ENCODE peak calls at places on chromosomes 11 and 22, in five cellular contexts. J, X, R, C and I are unnamed samples.

GRCh38 chr11:59802639-59803176 is 7.9 kb downstream of the MRPL16 start:
- DNase-seq in R (no peak), J (no peak), C (no peak), X (peak; percentile 73), I (no peak)

GRCh38 chr11:3905080-3905953 is 49.9 kb downstream of the STIM1 start:
- DNase-seq in J (peak; percentile 45), X (no peak), R (no peak), C (no peak), I (no peak)

GRCh38 chr22:17972385-17973181 is 51.8 kb downstream of the MICAL3 start:
- DNase-seq in R (peak; percentile 74), X (no peak), C (no peak), J (no peak), I (no peak)

GRCh38 chr22:20652582-20652981 is 121.3 kb upstream of the SERPIND1 start:
- DNase-seq in J (no peak), C (no peak), R (no peak), X (no peak), I (no peak)

GRCh38 chr11:16804104-16804947 is 65.9 kb downstream of the C11orf58 start:
- DNase-seq in C (no peak), X (no peak), R (no peak), J (peak; percentile 64), I (no peak)

GRCh38 chr11:30579348-30579747 is 6.8 kb downstream of the MPPED2 start:
- DNase-seq in X (no peak), R (no peak), C (no peak), J (no peak), I (no peak)

GRCh38 chr11:1277936-1278512 is 31.4 kb downstream of the TOLLIP start:
- DNase-seq in C (peak; percentile 55), X (no peak), R (peak; percentile 37), J (no peak), I (no peak)

GRCh38 chr11:119692547-119692834 is 36.5 kb downstream of the NECTIN1 start:
- DNase-seq in X (no peak), R (no peak), J (no peak), C (no peak), I (no peak)

GRCh38 chr22:21641417-21641794 is 696 bp upstream of the SDF2L1 start:
- DNase-seq in R (peak; percentile 63), C (peak; percentile 61), J (peak; percentile 54), X (no peak), I (no peak)

GRCh38 chr11:10730151-10730550 is 20.9 kb upstream of the CTR9 start:
- DNase-seq in R (no peak), C (no peak), X (no peak), J (no peak), I (no peak)

GRCh38 chr11:114308689-114309089 is 12.5 kb downstream of the NNMT start:
- DNase-seq in R (no peak), X (no peak), J (no peak), C (no peak), I (no peak)

GRCh38 chr22:37079668-37080171 is 28.2 kb downstream of the KCTD17 start:
- DNase-seq in J (peak; percentile 48), X (no peak), R (no peak), C (no peak), I (no peak)

GRCh38 chr11:4480577-4481539 is 1.6 kb upstream of the OR52K1 start:
- DNase-seq in J (no peak), C (no peak), X (no peak), R (no peak), I (no peak)

GRCh38 chr22:25382762-25383161 is 163.3 kb downstream of the CRYBB2 start:
- DNase-seq in R (no peak), C (no peak), J (no peak), X (no peak), I (no peak)

GRCh38 chr11:34205326-34206035 is 100.1 kb downstream of the NAT10 start:
- DNase-seq in C (no peak), R (no peak), J (no peak), X (no peak), I (no peak)

GRCh38 chr22:39242809-39243442 is 1.9 kb downstream of the PDGFB start:
- DNase-seq in X (no peak), R (no peak), C (no peak), J (no peak), I (no peak)

GRCh38 chr11:66800720-66801428 is 42.4 kb upstream of the RCE1 start:
- DNase-seq in R (no peak), X (peak; percentile 94), J (no peak), C (no peak), I (no peak)

GRCh38 chr11:86148339-86148738 is 79.5 kb upstream of the PICALM start:
- DNase-seq in J (no peak), C (no peak), R (no peak), X (no peak), I (no peak)

GRCh38 chr11:61406991-61407728 is 14.8 kb downstream of the TMEM216 start:
- DNase-seq in R (no peak), J (no peak), X (no peak), C (no peak), I (no peak)

GRCh38 chr11:34565417-34566208 is 52.0 kb upstream of the ELF5 start:
- DNase-seq in J (no peak), R (no peak), C (no peak), X (peak; percentile 5), I (no peak)

GRCh38 chr22:40637181-40638150 is 947 bp upstream of the MRTFA start:
- DNase-seq in J (peak; percentile 70), C (no peak), R (peak; percentile 60), X (peak; percentile 43), I (peak; percentile 56)

GRCh38 chr22:36197601-36198146 is 3.9 kb downstream of the APOL4 start:
- DNase-seq in R (no peak), C (no peak), X (peak; percentile 22), J (no peak), I (no peak)

GRCh38 chr11:67482275-67482735 is 521 bp upstream of the AIP start:
- DNase-seq in R (no peak), X (no peak), J (no peak), C (peak; percentile 71), I (no peak)

GRCh38 chr11:84552791-84553190 is 1074.4 kb downstream of the DLG2 start:
- DNase-seq in R (no peak), X (no peak), J (no peak), C (no peak), I (no peak)

GRCh38 chr11:2258501-2259465 is 11.6 kb downstream of the ASCL2 start:
- DNase-seq in C (no peak), R (peak; percentile 37), X (no peak), J (no peak), I (no peak)

GRCh38 chr11:121194731-121195596 is 93.9 kb downstream of the TECTA start:
- DNase-seq in X (peak; percentile 74), C (no peak), R (no peak), J (peak; percentile 34), I (no peak)

GRCh38 chr22:38841211-38841610 is 2.6 kb downstream of the NPTXR start:
- DNase-seq in C (no peak), X (no peak), J (no peak), R (no peak), I (no peak)

GRCh38 chr11:124763156-124763947 is 1.3 kb upstream of the ESAM start:
- DNase-seq in J (peak; percentile 91), C (peak; percentile 93), R (peak; percentile 92), X (peak; percentile 86), I (no peak)
- TF ChIP-seq CTCF in J (peak; percentile 75), C (peak; percentile 89), R (peak; percentile 74), X (peak; percentile 79), I (peak; percentile 90)

GRCh38 chr11:62645934-62646824 is at the start of gene GANAB:
- DNase-seq in J (peak; percentile 100), X (peak; percentile 99), C (peak; percentile 100), R (peak; percentile 100), I (peak; percentile 100)
- TF ChIP-seq CTCF in J (no peak), X (no peak), C (peak; percentile 1), R (no peak), I (peak; percentile 29)

DNA sequence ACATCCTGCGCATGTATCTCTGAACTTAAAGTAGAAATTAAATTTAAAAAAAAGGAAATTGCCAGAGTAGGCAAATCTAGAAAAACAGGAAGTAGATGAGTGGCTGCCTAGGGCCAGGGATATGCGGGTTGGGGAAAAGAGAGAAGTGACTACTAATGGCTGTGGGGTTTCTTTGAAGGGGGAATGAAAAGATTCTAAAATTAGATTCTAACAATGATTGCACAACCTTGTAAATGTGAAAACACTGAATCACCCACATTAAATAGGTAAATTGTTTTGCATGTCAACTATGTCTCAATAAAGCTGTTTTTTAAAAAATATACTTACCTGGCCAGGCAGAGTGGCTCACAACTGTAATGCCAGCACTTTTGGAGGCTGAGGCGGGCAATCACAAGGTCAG is 14.2 kb downstream of the C22orf42 start:
- DNase-seq in J (no peak), C (no peak), X (peak; percentile 60), R (no peak), I (no peak)
- TF ChIP-seq CTCF in J (no peak), C (no peak), X (no peak), R (no peak), I (no peak)

GRCh38 chr11:117479372-117479771 is 151.7 kb downstream of the CEP164 start:
- DNase-seq in C (no peak), J (no peak), X (peak; percentile 47), R (no peak), I (no peak)
- TF ChIP-seq CTCF in C (no peak), J (no peak), X (peak; percentile 73), R (no peak), I (peak; percentile 13)

GRCh38 chr11:116376547-116376946 is 396.2 kb downstream of the BUD13 start:
- DNase-seq in X (no peak), J (no peak), R (no peak), C (no peak), I (no peak)
- TF ChIP-seq CTCF in X (no peak), J (no peak), R (no peak), C (no peak), I (no peak)

GRCh38 chr11:77815459-77815858 is 5.1 kb downstream of the RSF1 start:
- DNase-seq in X (no peak), J (no peak), C (no peak), R (no peak), I (no peak)

GRCh38 chr11:77819921-77820564 is 479 bp downstream of the RSF1 start:
- DNase-seq in X (peak; percentile 41), R (peak; percentile 67), J (peak; percentile 53), C (peak; percentile 89), I (no peak)

GRCh38 chr11:77820565-77821348 is at the start of the genes AAMDC and RSF1:
- DNase-seq in X (peak; percentile 96), C (peak; percentile 99), R (peak; percentile 99), J (peak; percentile 99), I (peak; percentile 99)

GRCh38 chr11:77821349-77821851 is 456 bp downstream of the AAMDC start:
- DNase-seq in R (peak; percentile 49), X (peak; percentile 16), J (peak; percentile 27), C (peak; percentile 72), I (no peak)

DNA sequence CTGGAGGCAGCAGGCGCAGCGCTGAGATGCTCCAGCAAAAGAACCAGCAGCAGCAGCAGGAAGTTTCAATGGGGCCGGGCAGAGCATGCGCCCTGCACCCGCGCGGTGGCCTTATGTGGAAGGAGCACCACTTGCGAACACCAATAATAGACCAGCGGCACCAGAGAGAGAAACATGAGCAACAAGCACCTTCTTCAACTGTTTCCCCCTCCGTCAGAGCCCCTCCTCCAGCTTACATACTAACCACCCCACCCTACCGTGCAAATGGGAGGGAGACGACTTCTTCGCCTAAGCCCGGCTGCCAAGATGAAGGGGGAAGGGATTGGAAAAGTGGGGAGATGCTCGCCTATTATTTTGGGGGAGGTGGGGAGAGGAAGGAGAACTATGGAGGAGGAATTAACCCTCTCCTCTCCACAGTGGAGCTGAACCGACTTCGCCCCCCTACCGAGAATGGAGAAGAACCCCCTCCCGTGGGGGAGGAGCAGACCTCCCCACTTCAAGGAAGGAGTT is 1.1 kb downstream of the RSF1 start:
- DNase-seq in X (peak; percentile 93), C (peak; percentile 93), J (peak; percentile 89), R (peak; percentile 90), I (no peak)
- TF ChIP-seq CTCF in X (no peak), C (peak; percentile 9), J (no peak), R (no peak), I (no peak)